ENCODE peak calls at places on chromosomes 12 and 14, in seven cellular contexts. T is HepG2, X is tibial nerve, U is HCT116, B is uterus, Y is stomach, N is sigmoid colon. E is an unnamed sample.

GRCh38 chr14:30550335-30550734 is 8.6 kb upstream of the G2E3 start:
- DNase-seq in T (no peak), X (no peak), U (no peak), B (no peak), Y (no peak), N (no peak), E (no peak)

GRCh38 chr12:83224012-83224411 is 537.3 kb downstream of the TMTC2 start:
- DNase-seq in T (no peak), X (no peak), U (no peak), B (no peak), Y (no peak), N (no peak), E (no peak)

GRCh38 chr12:1814266-1814665 is 6.1 kb upstream of the LRTM2 start:
- DNase-seq in T (no peak), X (no peak), U (no peak), B (no peak), Y (no peak), N (no peak), E (no peak)

GRCh38 chr12:123085730-123086487 is 65.0 kb downstream of the PITPNM2 start:
- DNase-seq in T (peak; percentile 68), X (no peak), U (peak; percentile 83), B (peak; percentile 47), Y (peak; percentile 68), N (no peak), E (no peak)

GRCh38 chr12:106138646-106139421 is at the start of gene NUAK1:
- DNase-seq in T (no peak), X (peak; percentile 37), U (no peak), B (peak; percentile 66), Y (peak; percentile 54), N (peak; percentile 75), E (peak; percentile 76)

GRCh38 chr14:23669441-23669840 is 33.3 kb downstream of the DHRS2 start:
- DNase-seq in T (no peak), X (no peak), U (no peak), B (no peak), Y (no peak), N (no peak), E (no peak)

GRCh38 chr12:102907918-102908317 is 9.1 kb downstream of the PAH start:
- DNase-seq in T (no peak), X (no peak), U (no peak), B (no peak), Y (no peak), N (no peak), E (no peak)

GRCh38 chr12:49428652-49429549 is 61.6 kb downstream of the SPATS2 start:
- DNase-seq in T (no peak), X (no peak), U (peak; percentile 3), B (peak; percentile 19), Y (no peak), N (no peak), E (no peak)

GRCh38 chr14:93648440-93649168 is 139.7 kb downstream of the PRIMA1 start:
- DNase-seq in T (peak; percentile 28), X (no peak), U (peak; percentile 34), B (no peak), Y (no peak), N (no peak), E (no peak)

GRCh38 chr12:117042171-117042809 is 56.9 kb downstream of the TESC start:
- DNase-seq in T (peak; percentile 45), X (no peak), U (no peak), B (no peak), Y (peak; percentile 73), N (no peak), E (no peak)

GRCh38 chr12:71090971-71091370 is 66.8 kb downstream of the TSPAN8 start:
- DNase-seq in T (no peak), X (no peak), U (no peak), B (no peak), Y (no peak), N (no peak), E (no peak)

GRCh38 chr12:27870939-27871338 is 90.9 kb upstream of the MANSC4 start:
- DNase-seq in T (no peak), X (no peak), U (no peak), B (no peak), Y (no peak), N (no peak), E (no peak)

GRCh38 chr12:22230280-22230794 is 104.2 kb downstream of the ST8SIA1 start:
- DNase-seq in T (no peak), X (no peak), U (no peak), B (no peak), Y (no peak), N (no peak), E (no peak)

GRCh38 chr14:85731198-85731597 is 201.3 kb downstream of the FLRT2 start:
- DNase-seq in T (no peak), X (peak; percentile 39), U (no peak), B (peak; percentile 15), Y (no peak), N (no peak), E (no peak)

GRCh38 chr12:122593910-122594309 is 66.9 kb downstream of the KNTC1 start:
- DNase-seq in T (no peak), X (no peak), U (no peak), B (no peak), Y (no peak), N (no peak), E (no peak)

GRCh38 chr12:25585021-25585523 is 32.0 kb upstream of the LMNTD1 start:
- DNase-seq in T (no peak), X (peak; percentile 31), U (no peak), B (peak; percentile 64), Y (no peak), N (peak; percentile 80), E (peak; percentile 79)

GRCh38 chr14:97412933-97413574 is 615.9 kb downstream of the VRK1 start:
- DNase-seq in T (no peak), X (no peak), U (no peak), B (no peak), Y (no peak), N (no peak), E (no peak)

GRCh38 chr12:31832740-31833540 is 104.1 kb upstream of the AMN1 start:
- DNase-seq in T (no peak), X (no peak), U (no peak), B (no peak), Y (no peak), N (no peak), E (no peak)

GRCh38 chr12:95412826-95413311 is 61.1 kb upstream of the METAP2 start:
- DNase-seq in T (no peak), X (no peak), U (peak; percentile 23), B (peak; percentile 17), Y (no peak), N (no peak), E (no peak)

GRCh38 chr14:101961746-101962502 is 2.4 kb upstream of the DYNC1H1 start:
- DNase-seq in T (no peak), X (no peak), U (no peak), B (no peak), Y (no peak), N (no peak), E (no peak)

GRCh38 chr14:54579606-54580005 is 12.7 kb downstream of the SAMD4A start:
- DNase-seq in T (no peak), X (no peak), U (no peak), B (no peak), Y (no peak), N (no peak), E (no peak)

GRCh38 chr14:76761198-76761848 is at the start of gene VASH1:
- DNase-seq in T (no peak), X (no peak), U (peak; percentile 15), B (no peak), Y (peak; percentile 58), N (peak; percentile 86), E (peak; percentile 10)
- TF ChIP-seq POLR2A in T (no peak), X (peak; percentile 50), U (peak; percentile 66), B (peak; percentile 34), Y (no peak), N (no peak), E (no peak)

DNA sequence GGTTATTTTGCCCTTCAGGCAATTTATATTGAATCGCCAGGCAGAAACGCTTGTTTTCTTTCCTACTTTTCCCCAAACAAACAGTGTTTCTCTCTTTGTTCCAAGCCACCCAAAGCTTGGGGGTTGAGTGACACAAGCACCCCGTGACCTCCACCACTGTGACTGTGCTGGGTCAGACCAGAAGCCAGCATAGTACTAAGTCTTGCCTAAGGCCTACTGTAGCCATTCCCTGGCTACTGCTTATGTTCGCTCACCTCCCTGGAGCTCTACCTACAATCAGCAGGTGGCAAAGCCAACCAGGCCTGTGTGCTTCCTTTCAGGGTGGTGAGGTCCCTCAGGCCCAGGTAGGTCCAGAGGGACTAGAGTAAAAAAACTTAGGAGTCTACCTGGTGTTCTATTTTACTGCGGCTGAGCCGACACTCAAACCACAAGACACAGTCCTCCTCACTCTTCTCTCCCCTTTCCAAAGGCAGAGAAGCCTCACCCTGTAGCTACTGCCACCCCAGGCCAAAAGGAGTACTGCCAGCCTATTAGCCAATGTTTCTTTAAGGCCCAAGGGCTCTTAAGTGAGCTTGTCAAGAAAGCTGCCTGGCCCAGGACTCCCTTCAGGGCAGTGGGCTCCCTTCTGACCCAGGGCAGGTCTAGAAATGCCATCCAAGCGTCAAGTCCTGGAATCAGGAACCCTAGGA is 411.8 kb upstream of the MIS18BP1 start:
- DNase-seq in T (no peak), X (no peak), U (no peak), B (no peak), Y (no peak), N (no peak), E (no peak)
- TF ChIP-seq CTCF in T (peak; percentile 24), X (no peak), U (peak; percentile 39), B (no peak), Y (no peak), N (no peak), E (no peak)

DNA sequence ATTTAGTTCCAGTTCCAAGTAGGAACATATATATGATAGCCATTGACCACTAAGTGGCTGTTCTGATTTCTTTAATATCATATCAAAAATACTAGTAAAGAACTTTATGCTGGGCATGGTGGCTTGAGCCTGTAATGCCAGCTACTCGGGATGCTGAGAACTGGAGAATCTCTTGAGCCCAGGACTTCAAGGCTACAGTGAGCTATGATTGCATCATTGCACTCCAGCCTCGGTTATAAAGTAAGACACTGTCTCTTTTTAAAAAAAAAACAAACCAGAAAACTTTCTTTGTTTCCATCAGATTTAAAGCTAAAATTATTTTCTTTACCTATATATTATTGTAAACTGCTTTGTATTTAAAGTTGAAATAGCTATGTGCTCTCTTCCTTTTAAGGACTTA is 127.0 kb downstream of the SCAF11 start:
- DNase-seq in T (no peak), X (no peak), U (no peak), B (no peak), Y (no peak), N (no peak), E (no peak)
- TF ChIP-seq POLR2A in T (no peak), X (no peak), U (no peak), B (no peak), Y (no peak), N (no peak), E (no peak)

GRCh38 chr12:24014240-24014639 is 64.8 kb upstream of the SOX5 start:
- DNase-seq in T (no peak), X (no peak), U (no peak), B (no peak), Y (no peak), N (no peak), E (no peak)

GRCh38 chr12:24012528-24012927 is 63.1 kb upstream of the SOX5 start:
- DNase-seq in T (peak; percentile 28), X (no peak), U (no peak), B (no peak), Y (no peak), N (no peak), E (no peak)

GRCh38 chr12:24008166-24008565 is 58.7 kb upstream of the SOX5 start:
- DNase-seq in T (no peak), X (no peak), U (no peak), B (no peak), Y (no peak), N (no peak), E (no peak)

GRCh38 chr12:24014853-24015590 is 65.6 kb upstream of the SOX5 start:
- DNase-seq in T (no peak), X (no peak), U (no peak), B (no peak), Y (no peak), N (no peak), E (no peak)

GRCh38 chr12:24011927-24012326 is 62.5 kb upstream of the SOX5 start:
- DNase-seq in T (no peak), X (no peak), U (no peak), B (no peak), Y (no peak), N (no peak), E (no peak)
- TF ChIP-seq CTCF in T (no peak), X (no peak), U (no peak), B (no peak), Y (no peak), N (no peak), E (no peak)

E was measured in prostate gland.